ENCODE peak calls at places on chromosome 20, in six cellular contexts. Z, L, V, D, E and J are unnamed samples.

GRCh38 chr20:8646026-8646425 is 422.9 kb upstream of the PLCB4 start:
- DNase-seq in Z (peak), L (no peak), V (no peak), D (no peak), E (peak), J (no peak)

GRCh38 chr20:10249048-10249770 is 30.6 kb downstream of the SNAP25 start:
- DNase-seq in Z (no peak), L (peak), V (no peak), D (no peak), E (no peak), J (no peak)

GRCh38 chr20:15523431-15523830 is 1049.8 kb downstream of the KIF16B start:
- DNase-seq in Z (no peak), L (no peak), V (no peak), D (no peak), E (no peak), J (no peak)

GRCh38 chr20:13024581-13024980 is 15.8 kb downstream of the SPTLC3 start:
- DNase-seq in Z (no peak), L (no peak), V (no peak), D (no peak), E (no peak), J (no peak)

GRCh38 chr20:2713285-2713684 is 20.7 kb downstream of the EBF4 start:
- DNase-seq in Z (no peak), L (peak), V (no peak), D (no peak), E (no peak), J (no peak)

GRCh38 chr20:10007747-10008146 is 27.0 kb upstream of the ANKEF1 start:
- DNase-seq in Z (no peak), L (peak), V (no peak), D (no peak), E (no peak), J (no peak)

GRCh38 chr20:59579404-59580207 is 24.7 kb upstream of the PHACTR3 start:
- DNase-seq in Z (no peak), L (no peak), V (no peak), D (no peak), E (no peak), J (no peak)

GRCh38 chr20:51631011-51631950 is 88.8 kb upstream of the NFATC2 start:
- DNase-seq in Z (peak), L (no peak), V (no peak), D (peak), E (no peak), J (no peak)

GRCh38 chr20:39112196-39112743 is 150.1 kb downstream of the DHX35 start:
- DNase-seq in Z (peak), L (peak), V (peak), D (peak), E (no peak), J (no peak)

GRCh38 chr20:59598625-59599310 is 5.6 kb upstream of the PHACTR3 start:
- DNase-seq in Z (no peak), L (peak), V (peak), D (no peak), E (no peak), J (no peak)

GRCh38 chr20:38420232-38421085 is 14.7 kb downstream of the SNHG17 start:
- DNase-seq in Z (no peak), L (no peak), V (no peak), D (no peak), E (no peak), J (no peak)

GRCh38 chr20:50655325-50655880 is 35.9 kb downstream of the RIPOR3 start:
- DNase-seq in Z (peak), L (no peak), V (no peak), D (no peak), E (no peak), J (no peak)

GRCh38 chr20:63943007-63943807 is 13.0 kb downstream of the UCKL1 start:
- DNase-seq in Z (no peak), L (no peak), V (no peak), D (no peak), E (no peak), J (no peak)

GRCh38 chr20:63942250-63943006 is 13.8 kb downstream of the UCKL1 start:
- DNase-seq in Z (peak), L (peak), V (no peak), D (no peak), E (no peak), J (no peak)

GRCh38 chr20:63940472-63941266 is 15.5 kb downstream of the UCKL1 start:
- DNase-seq in Z (no peak), L (no peak), V (no peak), D (no peak), E (no peak), J (no peak)

GRCh38 chr20:63940071-63940471 is 16.1 kb downstream of the UCKL1 start:
- DNase-seq in Z (no peak), L (no peak), V (no peak), D (no peak), E (no peak), J (no peak)

GRCh38 chr20:63941282-63942060 is 14.7 kb downstream of the UCKL1 start:
- DNase-seq in Z (no peak), L (peak), V (no peak), D (no peak), E (peak), J (no peak)
- H3K4me3 ChIP-seq in Z (no peak), L (no peak), V (peak), D (no peak), E (no peak), J (no peak)

GRCh38 chr20:20076297-20077065 is 24.1 kb downstream of the CFAP61 start:
- DNase-seq in Z (peak), L (no peak), V (no peak), D (peak), E (no peak), J (no peak)
- H3K4me3 ChIP-seq in Z (no peak), L (no peak), V (no peak), D (no peak), E (no peak), J (no peak)

DNA sequence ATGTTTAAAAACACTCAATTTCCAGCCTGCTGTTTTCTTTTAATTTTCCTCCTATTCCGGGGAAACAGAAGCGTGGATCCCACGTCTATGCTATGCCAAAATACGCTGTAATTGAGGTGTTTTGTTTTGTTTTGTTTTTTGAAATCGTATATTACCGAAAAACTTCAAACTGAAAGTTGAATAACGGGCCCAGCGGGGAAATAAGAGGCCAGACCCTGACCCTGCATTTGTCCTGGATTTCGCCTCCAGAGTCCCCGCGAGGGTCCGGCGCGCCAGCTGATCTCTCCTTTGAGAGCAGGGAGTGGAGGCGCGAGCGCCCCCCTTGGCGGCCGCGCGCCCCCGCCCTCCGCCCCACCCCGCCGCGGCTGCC is 335 bp upstream of the BMP2 start:
- DNase-seq in Z (no peak), L (no peak), V (no peak), D (no peak), E (no peak), J (no peak)
- H3K4me3 ChIP-seq in Z (peak), L (no peak), V (peak), D (peak), E (peak), J (peak)

DNA sequence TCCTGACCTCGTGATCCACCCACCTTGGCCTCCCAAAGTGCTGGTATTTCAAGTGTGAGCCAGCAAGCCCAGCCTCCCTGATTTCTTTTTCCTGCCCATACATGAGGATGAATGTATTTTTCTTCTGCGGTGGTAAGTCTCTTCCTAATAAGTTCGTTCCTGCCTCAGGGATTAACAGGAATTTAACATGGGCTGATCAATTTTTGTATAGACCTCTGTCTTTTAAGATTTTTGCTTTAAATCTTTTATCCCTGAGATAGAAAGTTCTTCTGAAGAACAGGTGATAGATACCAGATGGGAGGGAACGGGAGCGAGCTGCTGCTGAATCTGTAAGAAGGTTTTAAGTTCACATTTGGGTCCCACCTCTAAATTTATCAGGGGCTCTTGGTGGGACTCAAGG is 7.0 kb upstream of the ZNFX1 start:
- DNase-seq in Z (no peak), L (peak), V (no peak), D (no peak), E (no peak), J (no peak)
- H3K4me3 ChIP-seq in Z (no peak), L (no peak), V (no peak), D (peak), E (no peak), J (peak)

GRCh38 chr20:36645998-36646397 is at the start of gene SLA2:
- DNase-seq in Z (no peak), L (no peak), V (no peak), D (no peak), E (no peak), J (no peak)

GRCh38 chr20:36646678-36647077 is 682 bp upstream of the SLA2 start:
- DNase-seq in Z (no peak), L (no peak), V (no peak), D (no peak), E (no peak), J (no peak)

GRCh38 chr20:36644713-36645109 is 1.3 kb downstream of the SLA2 start:
- DNase-seq in Z (no peak), L (no peak), V (no peak), D (no peak), E (no peak), J (no peak)

GRCh38 chr20:36644032-36644712 is 1.8 kb downstream of the SLA2 start:
- DNase-seq in Z (no peak), L (no peak), V (no peak), D (no peak), E (no peak), J (no peak)

GRCh38 chr20:36645353-36645752 is 643 bp downstream of the SLA2 start:
- DNase-seq in Z (no peak), L (no peak), V (no peak), D (no peak), E (no peak), J (no peak)
- H3K4me3 ChIP-seq in Z (no peak), L (no peak), V (no peak), D (no peak), E (no peak), J (no peak)

GRCh38 chr20:46240881-46241280 is 67.4 kb downstream of the CDH22 start:
- DNase-seq in Z (no peak), L (no peak), V (no peak), D (no peak), E (no peak), J (no peak)
- H3K4me3 ChIP-seq in Z (no peak), L (no peak), V (no peak), D (no peak), E (no peak), J (no peak)

GRCh38 chr20:63854069-63854765 is 7.1 kb upstream of the ABHD16B start:
- DNase-seq in Z (no peak), L (peak), V (no peak), D (no peak), E (no peak), J (no peak)
- H3K4me3 ChIP-seq in Z (no peak), L (no peak), V (no peak), D (peak), E (no peak), J (no peak)

DNA sequence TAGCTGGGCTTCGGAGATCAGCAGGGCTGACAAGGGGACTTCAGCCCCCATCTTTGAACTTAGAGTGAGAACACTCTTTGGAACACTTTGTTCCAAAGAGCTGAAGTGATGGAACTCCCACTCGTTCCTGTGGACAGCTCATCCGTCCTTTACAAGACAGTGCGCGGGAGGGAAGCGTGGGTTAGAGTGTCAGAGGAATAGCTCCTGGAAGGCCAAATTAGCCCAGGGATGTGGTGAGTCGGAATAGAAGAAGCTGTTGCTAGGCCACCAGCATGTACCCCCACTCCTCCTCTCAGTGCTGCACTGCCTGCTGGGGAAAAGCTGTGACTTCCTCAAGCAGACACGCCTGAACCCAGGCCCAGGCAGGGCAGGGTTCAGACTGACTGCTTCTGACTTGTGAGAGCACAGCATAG is 1.7 kb downstream of the SDCBP2 start:
- DNase-seq in Z (peak), L (no peak), V (no peak), D (peak), E (no peak), J (no peak)
- H3K4me3 ChIP-seq in Z (no peak), L (no peak), V (no peak), D (peak), E (peak), J (no peak)

GRCh38 chr20:62305149-62305764 is 2.5 kb downstream of the ADRM1 start:
- DNase-seq in Z (no peak), L (peak), V (no peak), D (no peak), E (no peak), J (no peak)
- H3K4me3 ChIP-seq in Z (no peak), L (no peak), V (no peak), D (peak), E (peak), J (peak)

GRCh38 chr20:63854766-63855362 is 6.4 kb upstream of the ABHD16B start:
- DNase-seq in Z (no peak), L (peak), V (no peak), D (no peak), E (no peak), J (no peak)
- H3K4me3 ChIP-seq in Z (no peak), L (no peak), V (no peak), D (peak), E (no peak), J (no peak)